ENCODE peak calls at places on chromosome 13, in eight cellular contexts. A, X, C, U, O, T, M and Y are unnamed samples.

GRCh38 chr13:94249512-94249911 is 230.0 kb downstream of the DCT start:
- DNase-seq in O (peak), M (no peak), C (no peak), U (peak), X (no peak), T (no peak), A (no peak), Y (no peak)

GRCh38 chr13:26867451-26868067 is 107.0 kb upstream of the GPR12 start:
- DNase-seq in U (peak), M (no peak), A (peak), O (peak), C (no peak), X (no peak), T (no peak), Y (no peak)

GRCh38 chr13:50124536-50125305 is 109.5 kb downstream of the KCNRG start:
- DNase-seq in O (peak), X (peak), A (peak), M (peak), T (peak), C (peak), U (peak), Y (peak)

GRCh38 chr13:34249546-34249945 is 431.6 kb downstream of the RFC3 start:
- DNase-seq in C (no peak), A (no peak), T (no peak), X (no peak), M (no peak), O (no peak), U (no peak), Y (no peak)

GRCh38 chr13:103539265-103539664 is 473.0 kb upstream of the SLC10A2 start:
- DNase-seq in A (no peak), U (no peak), O (peak), M (no peak), T (peak), X (no peak), C (no peak), Y (peak)

GRCh38 chr13:31774186-31774585 is 34.9 kb downstream of the RXFP2 start:
- DNase-seq in M (no peak), O (no peak), C (no peak), U (no peak), A (no peak), X (no peak), T (no peak), Y (no peak)

GRCh38 chr13:69946443-69946955 is 161.1 kb upstream of the ATXN8OS start:
- DNase-seq in M (no peak), O (no peak), A (no peak), X (no peak), T (no peak), U (no peak), C (no peak), Y (no peak)

GRCh38 chr13:31051999-31052398 is 109.7 kb downstream of the HSPH1 start:
- DNase-seq in C (no peak), X (no peak), M (no peak), O (peak), A (no peak), T (no peak), U (no peak), Y (peak)

GRCh38 chr13:30370146-30370545 is 52.1 kb upstream of the UBE2L5 start:
- DNase-seq in C (no peak), O (no peak), U (no peak), T (no peak), M (no peak), X (no peak), A (no peak), Y (no peak)

GRCh38 chr13:72504026-72504925 is 223.2 kb downstream of the MZT1 start:
- DNase-seq in C (no peak), U (peak), A (no peak), O (no peak), X (no peak), T (no peak), M (no peak), Y (no peak)

GRCh38 chr13:52067237-52067636 is 42.7 kb downstream of the UTP14C start:
- DNase-seq in T (no peak), A (no peak), M (no peak), O (no peak), U (peak), C (no peak), X (no peak), Y (no peak)

GRCh38 chr13:24491853-24492252 is 20.7 kb downstream of the PARP4 start:
- DNase-seq in U (no peak), C (no peak), T (no peak), O (no peak), M (no peak), A (no peak), X (no peak), Y (no peak)

GRCh38 chr13:113220141-113220598 is 10.8 kb downstream of the CUL4A start:
- DNase-seq in A (no peak), M (no peak), O (no peak), C (no peak), X (no peak), U (no peak), T (no peak), Y (no peak)

GRCh38 chr13:97726664-97727235 is 226.7 kb upstream of the IPO5 start:
- DNase-seq in A (no peak), M (no peak), U (peak), X (no peak), O (no peak), C (no peak), T (no peak), Y (no peak)

GRCh38 chr13:20814224-20814910 is 40.6 kb upstream of the EEF1AKMT1 start:
- DNase-seq in T (peak), U (peak), M (no peak), C (peak), A (peak), O (peak), X (no peak), Y (no peak)

GRCh38 chr13:114074671-114075315 is 57.6 kb downstream of the RASA3 start:
- DNase-seq in C (peak), A (no peak), T (no peak), O (no peak), X (no peak), M (no peak), U (no peak), Y (no peak)

GRCh38 chr13:44474122-44474910 is 100.7 kb downstream of the SERP2 start:
- DNase-seq in O (peak), X (no peak), A (peak), M (no peak), U (peak), T (no peak), C (no peak), Y (no peak)

GRCh38 chr13:86741762-86742285 is 929.3 kb upstream of the SLITRK5 start:
- DNase-seq in A (no peak), M (no peak), U (peak), O (no peak), C (no peak), T (peak), X (no peak), Y (no peak)

GRCh38 chr13:94886191-94886590 is 173.8 kb upstream of the SOX21 start:
- DNase-seq in T (no peak), C (no peak), O (no peak), M (no peak), X (no peak), A (no peak), U (no peak), Y (no peak)

GRCh38 chr13:98214707-98215106 is 37.6 kb upstream of the RNF113B start:
- DNase-seq in T (no peak), U (no peak), O (peak), M (no peak), X (no peak), A (peak), C (no peak), Y (no peak)

GRCh38 chr13:26759907-26760834 is at the start of gene GPR12:
- DNase-seq in A (no peak), C (no peak), U (peak), X (no peak), T (peak), M (no peak), O (peak), Y (no peak)

GRCh38 chr13:98944336-98944735 is 33.5 kb downstream of the DOCK9 start:
- DNase-seq in T (no peak), U (peak), M (no peak), C (no peak), A (no peak), O (no peak), X (no peak), Y (no peak)

GRCh38 chr13:27425918-27426630 is 1.7 kb downstream of the GTF3A start:
- DNase-seq in M (peak), T (peak), X (peak), C (peak), U (peak), O (peak), A (peak), Y (peak)

GRCh38 chr13:28147489-28147888 is 9.1 kb downstream of the PAN3 start:
- DNase-seq in X (no peak), M (no peak), O (no peak), A (no peak), C (no peak), U (no peak), T (no peak), Y (no peak)

GRCh38 chr13:100872761-100873160 is 198.2 kb upstream of the TMTC4 start:
- DNase-seq in C (no peak), O (no peak), X (no peak), T (no peak), A (no peak), M (no peak), U (peak), Y (no peak)

GRCh38 chr13:34143637-34144036 is 325.7 kb downstream of the RFC3 start:
- DNase-seq in A (no peak), T (no peak), O (no peak), U (no peak), M (no peak), C (no peak), X (no peak), Y (no peak)

GRCh38 chr13:74452176-74452575 is 318.0 kb upstream of the KLF12 start:
- DNase-seq in A (no peak), C (no peak), U (no peak), X (no peak), T (no peak), M (no peak), O (no peak), Y (no peak)